ENCODE peak calls at places on chromosome 18, in ten cellular contexts. U is HepG2, L is suprapubic skin, S is A549, M is ovary, O is stomach, N is SK-N-SH, P is sigmoid colon, Y is K562, E is tibial nerve. Q is an unnamed sample.

GRCh38 chr18:28115149-28115550 is 61.8 kb downstream of the CDH2 start:
- DNase-seq in Y (no peak), E (no peak), M (no peak), P (no peak), U (peak; percentile 43), S (no peak), L (no peak), N (no peak), O (no peak), Q (no peak)

GRCh38 chr18:54647176-54647575 is 56.1 kb downstream of the DYNAP start:
- DNase-seq in P (no peak), O (no peak), E (no peak), L (no peak), Y (no peak), N (peak; percentile 21), S (no peak), M (no peak), U (peak; percentile 37), Q (peak; percentile 22)

GRCh38 chr18:40293311-40293710 is 1661.7 kb upstream of the PIK3C3 start:
- DNase-seq in N (no peak), U (no peak), O (no peak), M (no peak), E (no peak), L (no peak), S (no peak), Y (no peak), P (no peak), Q (no peak)

GRCh38 chr18:7923105-7923504 is 356.0 kb downstream of the PTPRM start:
- DNase-seq in N (no peak), E (no peak), U (no peak), L (no peak), Y (no peak), O (no peak), P (no peak), M (no peak), S (no peak), Q (no peak)

GRCh38 chr18:54415086-54415485 is 57.4 kb downstream of the C18orf54 start:
- DNase-seq in P (no peak), O (no peak), L (no peak), U (no peak), Y (no peak), E (no peak), N (no peak), S (no peak), M (no peak), Q (no peak)

GRCh38 chr18:13003466-13003896 is 12.3 kb downstream of the CEP192 start:
- DNase-seq in P (no peak), O (peak; percentile 51), U (peak; percentile 47), Y (peak; percentile 44), L (no peak), E (no peak), N (peak; percentile 40), S (peak; percentile 44), M (peak; percentile 26), Q (no peak)

GRCh38 chr18:51617167-51617566 is 419.7 kb upstream of the MEX3C start:
- DNase-seq in E (no peak), S (peak; percentile 40), Y (no peak), P (no peak), N (no peak), L (no peak), O (no peak), M (no peak), U (no peak), Q (no peak)

GRCh38 chr18:59109375-59109774 is 30.3 kb upstream of the SEC11C start:
- DNase-seq in U (no peak), N (peak; percentile 57), P (no peak), S (no peak), O (no peak), M (no peak), E (no peak), L (no peak), Y (no peak), Q (no peak)

GRCh38 chr18:46413684-46414083 is 243.3 kb downstream of the LOXHD1 start:
- DNase-seq in P (no peak), O (no peak), S (no peak), L (no peak), N (no peak), E (no peak), U (no peak), M (no peak), Y (no peak), Q (no peak)

GRCh38 chr18:59229191-59229590 is 9.2 kb downstream of the GRP start:
- DNase-seq in Y (no peak), N (no peak), S (no peak), P (no peak), L (no peak), U (no peak), E (no peak), M (no peak), O (no peak), Q (no peak)

GRCh38 chr18:26309283-26309682 is 83.0 kb downstream of the TAF4B start:
- DNase-seq in O (no peak), L (no peak), E (no peak), P (no peak), Y (no peak), N (no peak), S (peak; percentile 3), M (no peak), U (no peak), Q (no peak)

GRCh38 chr18:74806700-74807416 is 209.2 kb downstream of the ZNF407 start:
- DNase-seq in U (peak; percentile 7), O (no peak), E (no peak), N (no peak), Y (no peak), P (no peak), M (no peak), L (no peak), S (peak; percentile 8), Q (no peak)

GRCh38 chr18:24051256-24051947 is 36.8 kb downstream of the TTC39C start:
- DNase-seq in S (no peak), U (peak; percentile 90), O (no peak), E (no peak), Y (no peak), L (no peak), P (no peak), N (no peak), M (no peak), Q (no peak)
- H3K4me1 ChIP-seq in S (peaks cover 62% of the 10 kb centered on the region), U (peaks cover 48% of the 10 kb centered on the region), O (peaks cover 14% of the 10 kb centered on the region), E (peaks cover 21% of the 10 kb centered on the region), Y (no peaks in the 10 kb centered on the region), L (peaks cover 34% of the 10 kb centered on the region), P (no peaks in the 10 kb centered on the region), N (peaks cover 8% of the 10 kb centered on the region), M (peaks cover 11% of the 10 kb centered on the region), Q (no peaks in the 10 kb centered on the region)

GRCh38 chr18:35593859-35594258 is 12.3 kb downstream of the GALNT1 start:
- DNase-seq in Y (no peak), P (no peak), N (no peak), M (no peak), E (no peak), U (no peak), L (no peak), O (no peak), S (no peak), Q (no peak)
- TF ChIP-seq EP300 in Y (no peak), P (no peak), N (no peak), M (no peak), E (no peak), U (no peak), L (no peak), O (no peak), S (no peak), Q (no peak)

DNA sequence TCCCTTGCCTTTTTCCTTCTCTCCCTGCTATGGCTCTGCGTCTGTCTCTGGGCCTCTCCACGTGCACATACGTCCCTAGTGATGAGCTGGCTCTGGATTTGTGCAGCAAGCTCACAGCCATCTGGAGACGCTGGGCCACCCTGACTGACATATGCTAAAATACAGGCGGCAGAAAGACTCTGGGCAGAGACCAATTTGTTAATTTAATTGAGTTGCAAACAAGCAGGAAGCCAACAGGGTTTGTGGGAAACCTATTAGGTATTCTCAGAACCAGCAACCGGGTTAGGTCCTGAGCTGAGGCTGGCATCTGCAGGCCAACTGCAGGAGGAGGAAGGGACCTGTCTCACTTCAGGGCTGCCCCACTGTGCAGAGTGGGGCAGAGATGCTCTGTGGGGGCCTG is 53.5 kb upstream of the SMAD2 start:
- DNase-seq in M (no peak), O (no peak), N (peak; percentile 40), P (no peak), S (no peak), Y (no peak), L (no peak), E (no peak), U (no peak), Q (no peak)
- H3K4me1 ChIP-seq in M (no peaks in the 10 kb centered on the region), O (no peaks in the 10 kb centered on the region), N (peaks cover 14% of the 10 kb centered on the region), P (no peaks in the 10 kb centered on the region), S (peaks cover 20% of the 10 kb centered on the region), Y (no peaks in the 10 kb centered on the region), L (no peaks in the 10 kb centered on the region), E (no peaks in the 10 kb centered on the region), U (no peaks in the 10 kb centered on the region), Q (no peaks in the 10 kb centered on the region)

GRCh38 chr18:49892148-49892924 is 79.0 kb upstream of the ACAA2 start:
- DNase-seq in Y (no peak), M (no peak), P (no peak), L (no peak), O (no peak), U (peak; percentile 39), E (no peak), N (no peak), S (no peak), Q (no peak)

GRCh38 chr18:49890041-49890440 is 76.7 kb upstream of the ACAA2 start:
- DNase-seq in U (no peak), S (no peak), L (no peak), P (no peak), M (no peak), O (no peak), Y (no peak), E (no peak), N (no peak), Q (no peak)

GRCh38 chr18:49884959-49885358 is 71.6 kb upstream of the ACAA2 start:
- DNase-seq in N (no peak), P (no peak), U (no peak), Y (no peak), S (no peak), L (no peak), O (no peak), M (no peak), E (no peak), Q (no peak)

GRCh38 chr18:49884465-49884864 is 71.1 kb upstream of the ACAA2 start:
- DNase-seq in N (no peak), U (no peak), M (no peak), O (no peak), P (no peak), Y (no peak), S (no peak), L (no peak), E (no peak), Q (no peak)

DNA sequence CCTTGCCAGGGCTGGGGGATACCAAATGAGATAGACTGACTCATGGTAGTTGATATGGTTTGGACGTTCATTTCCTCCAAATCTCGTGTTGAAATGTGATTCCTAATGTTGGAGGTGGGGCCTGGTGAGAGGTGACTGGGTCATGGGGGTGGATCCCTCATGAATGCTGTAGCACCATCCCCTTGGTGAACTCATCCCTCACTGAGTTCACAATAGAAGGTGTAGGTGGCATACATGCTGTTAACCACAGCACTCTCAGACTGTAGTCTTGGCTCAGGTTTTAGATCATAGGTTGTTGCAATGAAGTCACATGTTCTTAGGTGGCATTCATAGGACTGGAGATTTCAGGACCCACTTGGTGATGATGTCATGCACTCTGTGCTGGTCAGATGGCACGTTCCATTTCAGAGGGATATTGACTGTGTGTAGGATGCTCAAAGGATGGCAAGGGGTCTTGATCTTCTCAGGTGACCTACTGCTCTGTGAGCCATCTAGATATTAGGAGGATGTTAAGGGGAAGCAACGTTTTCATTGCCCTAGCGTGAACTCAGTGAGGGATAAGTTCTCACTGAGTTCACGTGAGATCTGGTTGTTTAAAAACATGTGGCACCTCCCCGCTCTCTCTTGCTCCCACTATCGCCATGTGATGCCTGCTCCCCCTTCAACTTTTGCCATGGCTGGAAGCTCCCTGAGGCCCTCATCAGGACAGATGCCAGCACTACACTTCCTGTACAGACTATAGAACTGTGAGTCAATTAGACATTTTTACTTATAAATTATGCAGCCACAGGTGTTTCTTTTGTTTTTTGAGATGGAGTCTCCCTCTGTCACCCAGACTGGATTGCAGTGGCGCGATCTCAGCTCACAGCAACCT is 73.8 kb upstream of the ACAA2 start:
- DNase-seq in Y (no peak), M (no peak), E (no peak), L (no peak), N (no peak), U (no peak), S (no peak), O (no peak), P (no peak), Q (no peak)
- TF ChIP-seq EP300 in Y (no peak), M (no peak), E (no peak), L (no peak), N (no peak), U (no peak), S (no peak), O (no peak), P (no peak), Q (no peak)